ENCODE peak calls at places on chromosomes 1 and 21, in seven cellular contexts. A, D, U, W, L, S and Q are unnamed samples. For H3K4me1, the result is how much of the 10 kb centered on the place peaks cover.

GRCh38 chr1:152398812-152399698 is 15.0 kb downstream of the CRNN start:
- DNase-seq in A (no peak), D (peak), U (no peak), W (no peak), L (peak), S (no peak), Q (no peak)

GRCh38 chr1:32201011-32201855 is 838 bp downstream of the CCDC28B start:
- DNase-seq in A (peak), D (peak), U (peak), W (peak), L (no peak), S (peak), Q (peak)

GRCh38 chr1:54356680-54357147 is 49.5 kb downstream of the SSBP3 start:
- DNase-seq in A (no peak), D (no peak), U (peak), W (no peak), L (no peak), S (no peak), Q (no peak)

GRCh38 chr1:16281765-16282164 is 44.8 kb upstream of the CPLANE2 start:
- DNase-seq in A (no peak), D (no peak), U (no peak), W (no peak), L (no peak), S (no peak), Q (no peak)

GRCh38 chr1:214808845-214809460 is 206.0 kb downstream of the CENPF start:
- DNase-seq in A (no peak), D (no peak), U (no peak), W (no peak), L (peak), S (no peak), Q (no peak)

GRCh38 chr1:203555046-203555445 is 61.1 kb downstream of the OPTC start:
- DNase-seq in A (no peak), D (no peak), U (no peak), W (no peak), L (no peak), S (no peak), Q (no peak)

GRCh38 chr21:16308269-16308668 is 578.5 kb downstream of the USP25 start:
- DNase-seq in A (no peak), D (no peak), U (no peak), W (no peak), L (no peak), S (no peak), Q (no peak)

GRCh38 chr1:22818061-22818770 is 107.6 kb downstream of the EPHB2 start:
- DNase-seq in A (no peak), D (no peak), U (no peak), W (no peak), L (no peak), S (no peak), Q (no peak)

GRCh38 chr1:175217674-175218073 is 25.1 kb upstream of the KIAA0040 start:
- DNase-seq in A (no peak), D (no peak), U (no peak), W (no peak), L (no peak), S (no peak), Q (no peak)

GRCh38 chr1:182875889-182876288 is 36.7 kb downstream of the DHX9 start:
- DNase-seq in A (no peak), D (no peak), U (no peak), W (no peak), L (no peak), S (no peak), Q (no peak)

GRCh38 chr1:182872881-182873280 is 33.7 kb downstream of the DHX9 start:
- DNase-seq in A (no peak), D (no peak), U (no peak), W (no peak), L (no peak), S (no peak), Q (no peak)

GRCh38 chr1:182877331-182877730 is 38.2 kb downstream of the DHX9 start:
- DNase-seq in A (no peak), D (no peak), U (no peak), W (no peak), L (no peak), S (no peak), Q (no peak)

DNA sequence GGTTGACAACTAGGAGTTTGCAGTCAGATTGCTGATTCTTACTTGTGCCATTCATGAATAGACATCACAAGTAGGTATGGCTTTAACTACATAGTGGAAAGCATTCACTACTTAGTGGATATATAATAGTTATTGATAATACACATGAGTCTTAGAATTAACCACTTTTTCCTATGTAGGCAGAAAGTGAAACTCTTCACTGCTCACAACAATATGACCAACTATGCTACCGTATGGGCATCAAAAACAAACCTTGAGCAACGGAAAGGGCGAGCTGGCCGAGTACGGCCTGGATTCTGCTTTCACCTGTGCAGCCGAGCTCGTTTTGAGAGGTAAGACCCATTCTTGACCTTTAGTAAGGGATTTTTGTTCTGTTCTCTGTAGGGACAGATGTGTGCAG is 38.7 kb downstream of the DHX9 start:
- DNase-seq in A (no peak), D (no peak), U (no peak), W (no peak), L (no peak), S (no peak), Q (no peak)
- TF ChIP-seq POLR2AphosphoS5 in A (no peak), D (no peak), U (no peak), W (no peak), L (no peak), S (no peak), Q (no peak)

GRCh38 chr1:149888160-149888998 is 11.0 kb upstream of the BOLA1 start:
- DNase-seq in A (peak), D (peak), U (peak), W (peak), L (peak), S (peak), Q (peak)

GRCh38 chr1:149888999-149889289 is 10.4 kb upstream of the BOLA1 start:
- DNase-seq in A (no peak), D (no peak), U (no peak), W (peak), L (no peak), S (no peak), Q (no peak)

GRCh38 chr1:149885364-149886111 is 13.8 kb upstream of the BOLA1 start:
- DNase-seq in A (peak), D (peak), U (peak), W (peak), L (peak), S (peak), Q (peak)

GRCh38 chr1:149886396-149887195 is 12.8 kb upstream of the BOLA1 start:
- DNase-seq in A (peak), D (peak), U (peak), W (peak), L (peak), S (peak), Q (peak)

GRCh38 chr1:149887456-149888159 is 11.8 kb upstream of the BOLA1 start:
- DNase-seq in A (peak), D (peak), U (peak), W (peak), L (peak), S (peak), Q (peak)
- TF ChIP-seq EP300 in A (no peak), D (peak), U (no peak), W (no peak), L (no peak), S (peak), Q (no peak)

GRCh38 chr1:183872406-183872805 is 67.5 kb downstream of the RGL1 start:
- DNase-seq in A (no peak), D (no peak), U (no peak), W (no peak), L (no peak), S (no peak), Q (no peak)
- H3K4me1 ChIP-seq in A (half or more), D (under half), U (under half), W (half or more), L (under half), S (under half), Q (under half)

GRCh38 chr1:161198877-161199431 is at the start of gene ADAMTS4:
- DNase-seq in A (no peak), D (no peak), U (no peak), W (peak), L (no peak), S (peak), Q (peak)

GRCh38 chr1:161200421-161200991 is 1.7 kb upstream of the ADAMTS4 start:
- DNase-seq in A (no peak), D (no peak), U (no peak), W (no peak), L (peak), S (no peak), Q (no peak)

GRCh38 chr1:161200992-161201827 is 957 bp upstream of the NDUFS2 start:
- DNase-seq in A (peak), D (no peak), U (no peak), W (peak), L (no peak), S (no peak), Q (peak)

GRCh38 chr1:161199506-161200119 is 759 bp upstream of the ADAMTS4 start:
- DNase-seq in A (no peak), D (no peak), U (no peak), W (no peak), L (no peak), S (no peak), Q (no peak)

DNA sequence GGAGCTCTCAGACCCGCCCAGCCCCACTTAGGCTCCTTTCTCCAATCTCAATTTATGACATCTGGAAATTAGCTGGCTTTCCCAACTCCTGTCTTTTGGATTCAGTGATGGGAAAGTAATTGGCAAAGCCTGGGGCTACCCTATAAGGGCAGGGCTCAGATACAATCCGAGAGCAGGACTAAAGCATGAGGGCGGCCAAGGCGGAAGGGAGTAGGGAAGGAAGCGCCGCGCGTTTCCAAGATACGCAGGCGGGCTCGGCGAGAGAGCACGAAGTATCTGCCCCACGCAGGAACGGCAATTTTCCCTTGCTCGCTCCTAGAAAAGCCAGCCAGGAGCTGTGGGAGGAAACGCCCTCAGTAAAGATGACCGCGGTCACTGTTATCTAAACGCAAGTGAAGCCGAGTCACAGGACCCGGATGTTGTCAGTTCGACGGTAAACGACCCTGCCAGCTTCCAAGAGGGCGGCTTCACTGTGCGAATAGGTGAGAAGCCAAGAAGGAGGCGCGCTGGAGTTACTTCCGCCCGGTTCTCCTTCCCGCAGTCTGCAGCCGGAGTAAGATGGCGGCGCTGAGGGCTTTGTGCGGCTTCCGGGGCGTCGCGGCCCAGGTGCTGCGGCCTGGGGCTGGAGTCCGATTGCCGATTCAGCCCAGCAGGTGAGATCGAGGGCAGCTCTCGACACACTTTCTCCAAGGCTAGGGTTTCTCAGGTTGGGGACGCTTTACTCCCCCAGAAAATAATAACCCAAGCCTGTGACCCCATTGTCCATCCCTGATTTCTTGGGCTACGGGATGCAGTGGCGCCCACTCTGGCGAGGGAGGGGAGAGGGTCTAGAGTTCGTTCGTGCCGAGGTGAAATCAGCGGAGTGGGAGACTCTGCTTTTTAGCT is at the start of gene NDUFS2:
- DNase-seq in A (peak), D (peak), U (peak), W (peak), L (peak), S (peak), Q (peak)
- TF ChIP-seq POLR2AphosphoS5 in A (peak), D (peak), U (peak), W (peak), L (peak), S (peak), Q (peak)

DNA sequence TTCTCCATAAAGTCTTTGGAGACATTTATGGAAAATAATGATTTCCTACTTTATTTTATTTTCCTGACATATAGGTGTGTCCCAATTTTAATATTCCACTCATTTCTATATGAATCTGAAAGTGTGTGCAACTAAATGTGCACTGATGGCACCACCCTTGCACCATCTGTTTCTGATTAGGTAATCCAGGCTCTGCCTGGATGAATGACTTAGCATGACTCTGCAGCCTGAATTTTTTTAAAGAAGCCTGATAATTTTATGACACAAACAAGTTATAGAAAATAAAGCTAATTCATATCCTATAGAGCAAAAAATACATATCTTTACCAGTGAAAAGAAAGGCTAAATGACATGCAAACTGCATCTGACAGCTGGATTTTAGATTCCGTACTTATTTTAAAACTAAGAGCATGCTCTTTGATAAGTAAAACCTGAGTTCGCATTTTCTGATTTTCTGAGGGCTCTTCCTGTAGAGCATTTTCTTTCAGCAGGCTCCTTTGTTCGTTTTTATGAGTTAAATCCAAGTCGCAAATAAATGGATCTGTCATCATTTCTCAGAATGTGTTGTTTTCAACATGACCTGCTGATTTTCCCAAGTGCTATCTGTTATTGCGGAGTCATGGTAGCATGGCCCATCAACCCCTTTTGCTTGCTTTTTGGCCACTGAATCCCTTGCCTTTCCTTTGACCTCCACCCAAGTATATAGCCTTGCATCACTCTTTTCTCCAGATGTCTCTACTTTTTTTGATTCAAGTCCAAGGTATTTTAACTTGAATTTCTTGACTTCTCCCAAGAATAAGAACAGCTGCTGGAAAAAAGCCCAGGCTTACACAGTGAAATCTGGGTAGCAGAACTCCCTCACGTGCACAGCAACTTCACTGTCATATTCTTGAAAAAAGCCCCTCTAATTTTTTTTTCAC is 52.8 kb upstream of the LYPLAL1 start:
- DNase-seq in A (no peak), D (peak), U (no peak), W (peak), L (no peak), S (peak), Q (no peak)
- TF ChIP-seq EP300 in A (no peak), D (peak), U (no peak), W (no peak), L (no peak), S (peak), Q (no peak)

GRCh38 chr1:177645491-177645890 is 324.4 kb downstream of the SEC16B start:
- DNase-seq in A (peak), D (no peak), U (no peak), W (no peak), L (no peak), S (no peak), Q (no peak)
- H3K4me1 ChIP-seq in A (under half), D (under half), U (under half), W (under half), L (under half), S (under half), Q (under half)